ENCODE peak calls at places on chromosomes 4 and X, in five cellular contexts. One of them, this sample, is unnamed.

GRCh38 chr4:100828986-100829685 is 311.3 kb upstream of the EMCN start:
- DNase-seq in HepG2: no peak
- DNase-seq in GM12892: no peak
- DNase-seq in iris pigment epithelial cell: peak; percentile 20
- DNase-seq in activated naive CD4-positive, alpha-beta T cell: no peak
- DNase-seq in this sample: no peak

GRCh38 chr4:184747034-184747830 is 13.3 kb upstream of the CENPU start:
- DNase-seq in HepG2: peak; percentile 76
- DNase-seq in GM12892: no peak
- DNase-seq in iris pigment epithelial cell: no peak
- DNase-seq in activated naive CD4-positive, alpha-beta T cell: no peak
- DNase-seq in this sample: no peak

GRCh38 chrX:132375941-132376340 is 112.9 kb downstream of the MBNL3 start:
- DNase-seq in HepG2: no peak
- DNase-seq in GM12892: no peak
- DNase-seq in iris pigment epithelial cell: peak; percentile 4
- DNase-seq in activated naive CD4-positive, alpha-beta T cell: no peak
- DNase-seq in this sample: no peak

GRCh38 chr4:104210420-104210819 is 284.3 kb downstream of the CXXC4 start:
- DNase-seq in HepG2: no peak
- DNase-seq in GM12892: no peak
- DNase-seq in iris pigment epithelial cell: no peak
- DNase-seq in activated naive CD4-positive, alpha-beta T cell: no peak
- DNase-seq in this sample: no peak

GRCh38 chrX:1597345-1598020 is 6.1 kb downstream of the AKAP17A start:
- DNase-seq in HepG2: no peak
- DNase-seq in GM12892: no peak
- DNase-seq in iris pigment epithelial cell: no peak
- DNase-seq in activated naive CD4-positive, alpha-beta T cell: no peak
- DNase-seq in this sample: no peak

GRCh38 chrX:31658360-31658759 is 586.5 kb upstream of the FTHL17 start:
- DNase-seq in HepG2: peak; percentile 1
- DNase-seq in GM12892: no peak
- DNase-seq in iris pigment epithelial cell: peak; percentile 41
- DNase-seq in activated naive CD4-positive, alpha-beta T cell: no peak
- DNase-seq in this sample: no peak

GRCh38 chrX:138018145-138018799 is 452.3 kb downstream of the ZIC3 start:
- DNase-seq in HepG2: no peak
- DNase-seq in GM12892: no peak
- DNase-seq in iris pigment epithelial cell: no peak
- DNase-seq in activated naive CD4-positive, alpha-beta T cell: no peak
- DNase-seq in this sample: no peak

GRCh38 chr4:138910914-138911336 is 104.7 kb upstream of the NOCT start:
- DNase-seq in HepG2: peak; percentile 55
- DNase-seq in GM12892: no peak
- DNase-seq in iris pigment epithelial cell: peak; percentile 90
- DNase-seq in activated naive CD4-positive, alpha-beta T cell: no peak
- DNase-seq in this sample: no peak

GRCh38 chrX:39930777-39931553 is 166.8 kb downstream of the BCOR start:
- DNase-seq in HepG2: no peak
- DNase-seq in GM12892: no peak
- DNase-seq in iris pigment epithelial cell: no peak
- DNase-seq in activated naive CD4-positive, alpha-beta T cell: no peak
- DNase-seq in this sample: no peak

GRCh38 chrX:130079824-130080406 is 30.4 kb downstream of the ELF4 start:
- DNase-seq in HepG2: peak; percentile 50
- DNase-seq in GM12892: no peak
- DNase-seq in iris pigment epithelial cell: peak; percentile 58
- DNase-seq in activated naive CD4-positive, alpha-beta T cell: no peak
- DNase-seq in this sample: peak; percentile 59

GRCh38 chr4:139761461-139761860 is 95.8 kb downstream of the MGST2 start:
- DNase-seq in HepG2: peak; percentile 82
- DNase-seq in GM12892: no peak
- DNase-seq in iris pigment epithelial cell: peak; percentile 28
- DNase-seq in activated naive CD4-positive, alpha-beta T cell: no peak
- DNase-seq in this sample: no peak

GRCh38 chr4:88841635-88842034 is 144.0 kb upstream of the NAP1L5 start:
- DNase-seq in HepG2: no peak
- DNase-seq in GM12892: no peak
- DNase-seq in iris pigment epithelial cell: peak; percentile 56
- DNase-seq in activated naive CD4-positive, alpha-beta T cell: no peak
- DNase-seq in this sample: no peak

GRCh38 chr4:6916587-6917444 is 7.2 kb downstream of the TBC1D14 start:
- DNase-seq in HepG2: no peak
- DNase-seq in GM12892: no peak
- DNase-seq in iris pigment epithelial cell: peak; percentile 62
- DNase-seq in activated naive CD4-positive, alpha-beta T cell: no peak
- DNase-seq in this sample: peak; percentile 50

GRCh38 chrX:39688576-39689373 is 409.0 kb downstream of the BCOR start:
- DNase-seq in HepG2: peak; percentile 1
- DNase-seq in GM12892: peak; percentile 36
- DNase-seq in iris pigment epithelial cell: peak; percentile 22
- DNase-seq in activated naive CD4-positive, alpha-beta T cell: no peak
- DNase-seq in this sample: peak; percentile 16

GRCh38 chrX:122866527-122866926 is 317.6 kb upstream of the GRIA3 start:
- DNase-seq in HepG2: no peak
- DNase-seq in GM12892: no peak
- DNase-seq in iris pigment epithelial cell: peak; percentile 83
- DNase-seq in activated naive CD4-positive, alpha-beta T cell: no peak
- DNase-seq in this sample: no peak

GRCh38 chrX:63761639-63762038 is 23.4 kb downstream of the ARHGEF9 start:
- DNase-seq in HepG2: no peak
- DNase-seq in GM12892: no peak
- DNase-seq in iris pigment epithelial cell: no peak
- DNase-seq in activated naive CD4-positive, alpha-beta T cell: no peak
- DNase-seq in this sample: no peak

GRCh38 chrX:24515447-24515846 is 50.4 kb downstream of the PDK3 start:
- DNase-seq in HepG2: no peak
- DNase-seq in GM12892: no peak
- DNase-seq in iris pigment epithelial cell: peak; percentile 16
- DNase-seq in activated naive CD4-positive, alpha-beta T cell: no peak
- DNase-seq in this sample: no peak